ENCODE peak calls at places on chromosomes 1 and 21, in five cellular contexts. M, G, Z, L and K are unnamed samples.

GRCh38 chr1:61078611-61079010 is 3.8 kb upstream of the NFIA start:
- DNase-seq in Z (no peak), L (peak), G (no peak), M (no peak), K (no peak)

GRCh38 chr21:45992311-45993209 is 11.0 kb downstream of the COL6A1 start:
- DNase-seq in Z (no peak), M (no peak), G (no peak), L (no peak), K (no peak)

GRCh38 chr1:28370220-28371010 is 875 bp downstream of the PHACTR4 start:
- DNase-seq in L (peak), M (no peak), Z (peak), G (peak), K (peak)

GRCh38 chr1:172946814-172947507 is 103.8 kb downstream of the TNFSF18 start:
- DNase-seq in L (no peak), M (no peak), G (peak), Z (no peak), K (peak)

GRCh38 chr1:114024049-114024448 is 44.8 kb downstream of the OLFML3 start:
- DNase-seq in Z (no peak), M (no peak), L (peak), G (no peak), K (no peak)

GRCh38 chr1:234659538-234659937 is 49.6 kb upstream of the IRF2BP2 start:
- DNase-seq in M (no peak), L (no peak), Z (no peak), G (peak), K (peak)

GRCh38 chr1:242447682-242448081 is 76.8 kb downstream of the PLD5 start:
- DNase-seq in Z (no peak), G (no peak), L (peak), M (no peak), K (no peak)

GRCh38 chr1:30535595-30536325 is 187.6 kb downstream of the MATN1 start:
- DNase-seq in M (no peak), L (no peak), G (no peak), Z (no peak), K (no peak)

GRCh38 chr1:77378723-77379533 is 97.1 kb downstream of the AK5 start:
- DNase-seq in G (peak), L (peak), M (no peak), Z (no peak), K (peak)

GRCh38 chr1:165629848-165630628 is 996 bp upstream of the MGST3 start:
- DNase-seq in Z (no peak), L (peak), M (peak), G (no peak), K (no peak)

GRCh38 chr21:38733973-38734546 is 71.7 kb upstream of the ETS2 start:
- DNase-seq in Z (peak), G (peak), L (peak), M (peak), K (peak)

GRCh38 chr1:1290238-1290731 is 10.0 kb downstream of the SCNN1D start:
- DNase-seq in M (peak), L (peak), G (no peak), Z (peak), K (peak)

GRCh38 chr1:211524521-211524920 is 32.6 kb upstream of the RD3 start:
- DNase-seq in Z (no peak), M (no peak), G (no peak), L (no peak), K (no peak)

GRCh38 chr1:206808615-206809014 is 36.3 kb upstream of the IL10 start:
- DNase-seq in L (peak), M (no peak), G (peak), Z (no peak), K (no peak)

GRCh38 chr1:182752077-182752826 is 37.3 kb upstream of the NPL start:
- DNase-seq in Z (no peak), L (no peak), G (peak), M (no peak), K (peak)

GRCh38 chr1:16026723-16027484 is 5.1 kb downstream of the CLCNKA start:
- DNase-seq in G (no peak), L (peak), M (no peak), Z (no peak), K (no peak)

GRCh38 chr21:39434950-39435349 is 10.6 kb downstream of the LCA5L start:
- DNase-seq in L (no peak), G (peak), M (no peak), Z (no peak), K (peak)

GRCh38 chr1:1204425-1204920 is 1.9 kb downstream of the TNFRSF18 start:
- DNase-seq in L (no peak), Z (no peak), M (no peak), G (no peak), K (no peak)

GRCh38 chr1:37567023-37567422 is 10.3 kb downstream of the DNALI1 start:
- DNase-seq in M (no peak), L (no peak), G (no peak), Z (no peak), K (no peak)

GRCh38 chr1:239816090-239816812 is 275.4 kb upstream of the FMN2 start:
- DNase-seq in G (peak), M (no peak), L (peak), Z (no peak), K (peak)